ENCODE peak calls at places on chromosomes 7 and 10, in four cellular contexts. One of them, this sample, is unnamed.

GRCh38 chr7:55515569-55516279 is 56.6 kb downstream of the VOPP1 start:
- DNase-seq in left lung: no peak
- DNase-seq in psoas muscle: peak
- DNase-seq in HFF-Myc: no peak
- DNase-seq in this sample: no peak

GRCh38 chr10:107004362-107004761 is 160.1 kb downstream of the SORCS1 start:
- DNase-seq in left lung: no peak
- DNase-seq in psoas muscle: no peak
- DNase-seq in HFF-Myc: no peak
- DNase-seq in this sample: no peak

GRCh38 chr10:95756061-95756751 is at the start of gene ENTPD1:
- DNase-seq in left lung: no peak
- DNase-seq in psoas muscle: no peak
- DNase-seq in HFF-Myc: no peak
- DNase-seq in this sample: no peak

GRCh38 chr10:44300666-44301649 is 83.9 kb downstream of the CXCL12 start:
- DNase-seq in left lung: no peak
- DNase-seq in psoas muscle: peak
- DNase-seq in HFF-Myc: peak
- DNase-seq in this sample: peak

GRCh38 chr7:11026452-11027359 is 53.0 kb downstream of the PHF14 start:
- DNase-seq in left lung: no peak
- DNase-seq in psoas muscle: no peak
- DNase-seq in HFF-Myc: peak
- DNase-seq in this sample: no peak

GRCh38 chr7:128387663-128388485 is 21.9 kb downstream of the IMPDH1 start:
- DNase-seq in left lung: peak
- DNase-seq in psoas muscle: peak
- DNase-seq in HFF-Myc: peak
- DNase-seq in this sample: peak

GRCh38 chr10:49550563-49550962 is 11.6 kb upstream of the ERCC6 start:
- DNase-seq in left lung: no peak
- DNase-seq in psoas muscle: no peak
- DNase-seq in HFF-Myc: no peak
- DNase-seq in this sample: no peak

GRCh38 chr10:9243861-9244515 is 1189.5 kb downstream of the GATA3 start:
- DNase-seq in left lung: no peak
- DNase-seq in psoas muscle: no peak
- DNase-seq in HFF-Myc: no peak
- DNase-seq in this sample: no peak

GRCh38 chr10:14185501-14186045 is 145.2 kb downstream of the FRMD4A start:
- DNase-seq in left lung: no peak
- DNase-seq in psoas muscle: no peak
- DNase-seq in HFF-Myc: peak
- DNase-seq in this sample: peak
- TF ChIP-seq CTCF in left lung: no peak
- TF ChIP-seq CTCF in psoas muscle: no peak
- TF ChIP-seq CTCF in HFF-Myc: no peak
- TF ChIP-seq CTCF in this sample: no peak

GRCh38 chr10:98312816-98313215 is 44.8 kb upstream of the LOXL4 start:
- DNase-seq in left lung: no peak
- DNase-seq in psoas muscle: no peak
- DNase-seq in HFF-Myc: no peak
- DNase-seq in this sample: no peak
- TF ChIP-seq CTCF in left lung: no peak
- TF ChIP-seq CTCF in psoas muscle: no peak
- TF ChIP-seq CTCF in HFF-Myc: no peak
- TF ChIP-seq CTCF in this sample: no peak

GRCh38 chr10:11357361-11357760 is 254.1 kb downstream of the USP6NL start:
- DNase-seq in left lung: no peak
- DNase-seq in psoas muscle: no peak
- DNase-seq in HFF-Myc: no peak
- DNase-seq in this sample: no peak
- TF ChIP-seq CTCF in left lung: no peak
- TF ChIP-seq CTCF in psoas muscle: no peak
- TF ChIP-seq CTCF in HFF-Myc: no peak
- TF ChIP-seq CTCF in this sample: no peak

GRCh38 chr10:52105301-52105700 is 208.8 kb upstream of the DKK1 start:
- DNase-seq in left lung: no peak
- DNase-seq in psoas muscle: no peak
- DNase-seq in HFF-Myc: no peak
- DNase-seq in this sample: no peak
- TF ChIP-seq CTCF in left lung: no peak
- TF ChIP-seq CTCF in psoas muscle: no peak
- TF ChIP-seq CTCF in HFF-Myc: no peak
- TF ChIP-seq CTCF in this sample: no peak

GRCh38 chr10:12164085-12164484 is 31.6 kb downstream of the NUDT5 start:
- DNase-seq in left lung: no peak
- DNase-seq in psoas muscle: no peak
- DNase-seq in HFF-Myc: no peak
- DNase-seq in this sample: no peak

GRCh38 chr10:12160664-12161063 is 31.2 kb downstream of the SEC61A2 start:
- DNase-seq in left lung: no peak
- DNase-seq in psoas muscle: no peak
- DNase-seq in HFF-Myc: no peak
- DNase-seq in this sample: no peak

GRCh38 chr10:12165992-12166775 is 29.5 kb downstream of the NUDT5 start:
- DNase-seq in left lung: no peak
- DNase-seq in psoas muscle: no peak
- DNase-seq in HFF-Myc: no peak
- DNase-seq in this sample: no peak

GRCh38 chr10:12165036-12165435 is 30.7 kb downstream of the NUDT5 start:
- DNase-seq in left lung: no peak
- DNase-seq in psoas muscle: no peak
- DNase-seq in HFF-Myc: no peak
- DNase-seq in this sample: no peak

GRCh38 chr10:12162927-12163326 is 32.8 kb downstream of the NUDT5 start:
- DNase-seq in left lung: no peak
- DNase-seq in psoas muscle: no peak
- DNase-seq in HFF-Myc: no peak
- DNase-seq in this sample: no peak
- TF ChIP-seq CTCF in left lung: no peak
- TF ChIP-seq CTCF in psoas muscle: no peak
- TF ChIP-seq CTCF in HFF-Myc: no peak
- TF ChIP-seq CTCF in this sample: no peak

GRCh38 chr7:117405519-117405918 is 21.8 kb downstream of the ASZ1 start:
- DNase-seq in left lung: no peak
- DNase-seq in psoas muscle: no peak
- DNase-seq in HFF-Myc: no peak
- DNase-seq in this sample: no peak
- TF ChIP-seq CTCF in left lung: no peak
- TF ChIP-seq CTCF in psoas muscle: no peak
- TF ChIP-seq CTCF in HFF-Myc: no peak
- TF ChIP-seq CTCF in this sample: no peak

This sample was measured in astrocyte of the cerebellum.